ENCODE peak calls at places on chromosomes 2 and 18, in four cellular contexts. Q is K562, F is HepG2, M is H1. J is an unnamed sample.

GRCh38 chr2:177147093-177147694 is 65.4 kb upstream of the HNRNPA3 start:
- DNase-seq in Q (peak; percentile 44), F (peak; percentile 55), M (no peak), J (peak; percentile 69)

GRCh38 chr18:53698907-53699306 is 525.6 kb downstream of the MBD2 start:
- DNase-seq in Q (no peak), F (peak; percentile 33), M (no peak), J (peak; percentile 3)

GRCh38 chr2:134142903-134143302 is 111.0 kb upstream of the MGAT5 start:
- DNase-seq in Q (no peak), F (no peak), M (no peak), J (no peak)

GRCh38 chr2:230323385-230324106 is 3.4 kb upstream of the SP140L start:
- DNase-seq in Q (peak; percentile 86), F (peak; percentile 64), M (no peak), J (peak; percentile 58)

GRCh38 chr2:129748653-129749052 is 230.8 kb upstream of the RAB6C start:
- DNase-seq in Q (peak; percentile 19), F (peak; percentile 21), M (peak; percentile 19), J (peak; percentile 13)

GRCh38 chr2:1727101-1727771 is 17.1 kb downstream of the PXDN start:
- DNase-seq in Q (no peak), F (no peak), M (no peak), J (no peak)

GRCh38 chr2:68650645-68651044 is 7.3 kb downstream of the PROKR1 start:
- DNase-seq in Q (no peak), F (no peak), M (no peak), J (no peak)

GRCh38 chr2:230697676-230698075 is 15.0 kb upstream of the CAB39 start:
- DNase-seq in Q (no peak), F (no peak), M (no peak), J (no peak)

GRCh38 chr2:120066708-120067547 is 54.1 kb downstream of the EPB41L5 start:
- DNase-seq in Q (no peak), F (peak; percentile 98), M (no peak), J (peak; percentile 88)

GRCh38 chr18:3060667-3061580 is 48.0 kb upstream of the LPIN2 start:
- DNase-seq in Q (no peak), F (peak; percentile 95), M (no peak), J (no peak)

GRCh38 chr18:48468151-48468550 is 59.0 kb upstream of the ZBTB7C start:
- DNase-seq in Q (no peak), F (no peak), M (no peak), J (no peak)

GRCh38 chr2:26017464-26018183 is 16.3 kb upstream of the RAB10 start:
- DNase-seq in Q (no peak), F (no peak), M (no peak), J (no peak)
- TF ChIP-seq PHF8 in Q (no peak), F (no peak), M (no peak), J (no peak)

GRCh38 chr2:234690569-234691225 is 193.8 kb upstream of the ARL4C start:
- DNase-seq in Q (no peak), F (peak; percentile 42), M (no peak), J (no peak)
- TF ChIP-seq PHF8 in Q (no peak), F (no peak), M (no peak), J (no peak)

GRCh38 chr2:172285760-172286159 is 141.6 kb upstream of the ITGA6 start:
- DNase-seq in Q (no peak), F (no peak), M (no peak), J (no peak)

GRCh38 chr2:172282944-172283343 is 144.4 kb upstream of the ITGA6 start:
- DNase-seq in Q (no peak), F (no peak), M (no peak), J (no peak)

GRCh38 chr2:172283476-172283875 is 143.9 kb upstream of the ITGA6 start:
- DNase-seq in Q (no peak), F (no peak), M (no peak), J (no peak)

GRCh38 chr2:172284209-172284608 is 143.2 kb upstream of the ITGA6 start:
- DNase-seq in Q (no peak), F (no peak), M (no peak), J (no peak)

DNA sequence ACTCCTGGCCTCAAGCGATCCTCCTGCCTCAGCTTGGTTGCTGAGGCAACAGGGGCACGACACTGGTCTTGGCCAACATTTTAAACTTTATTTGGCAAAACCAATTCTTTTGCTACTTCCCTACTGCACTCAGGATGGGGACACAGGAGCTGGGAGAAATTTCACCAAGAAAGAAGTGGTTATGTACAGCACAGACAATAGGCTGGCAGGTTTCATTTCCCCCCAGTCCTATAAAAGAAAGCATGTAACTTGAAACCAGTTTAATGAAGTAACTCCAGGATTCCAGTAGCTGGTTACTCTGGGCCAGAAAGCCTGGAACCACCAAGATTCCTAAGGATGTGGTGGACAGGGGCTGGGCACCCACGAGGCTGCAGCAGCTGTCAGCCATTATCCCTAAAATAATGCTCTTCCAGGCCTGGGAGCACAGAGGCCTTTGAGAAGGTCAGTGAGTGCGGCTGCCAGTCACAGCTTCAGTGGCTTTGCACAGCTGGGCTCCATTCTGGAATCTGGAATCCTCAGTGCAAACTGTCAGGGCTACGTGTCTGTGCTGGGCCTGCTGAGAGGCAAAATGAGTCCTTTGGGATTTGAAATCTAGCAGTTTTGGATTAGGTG is 142.3 kb upstream of the ITGA6 start:
- DNase-seq in Q (no peak), F (no peak), M (no peak), J (no peak)
- TF ChIP-seq PHF8 in Q (no peak), F (no peak), M (no peak), J (no peak)

GRCh38 chr2:11985817-11986566 is 239.6 kb downstream of the LPIN1 start:
- DNase-seq in Q (no peak), F (no peak), M (no peak), J (no peak)
- TF ChIP-seq PHF8 in Q (no peak), F (no peak), M (no peak), J (no peak)

DNA sequence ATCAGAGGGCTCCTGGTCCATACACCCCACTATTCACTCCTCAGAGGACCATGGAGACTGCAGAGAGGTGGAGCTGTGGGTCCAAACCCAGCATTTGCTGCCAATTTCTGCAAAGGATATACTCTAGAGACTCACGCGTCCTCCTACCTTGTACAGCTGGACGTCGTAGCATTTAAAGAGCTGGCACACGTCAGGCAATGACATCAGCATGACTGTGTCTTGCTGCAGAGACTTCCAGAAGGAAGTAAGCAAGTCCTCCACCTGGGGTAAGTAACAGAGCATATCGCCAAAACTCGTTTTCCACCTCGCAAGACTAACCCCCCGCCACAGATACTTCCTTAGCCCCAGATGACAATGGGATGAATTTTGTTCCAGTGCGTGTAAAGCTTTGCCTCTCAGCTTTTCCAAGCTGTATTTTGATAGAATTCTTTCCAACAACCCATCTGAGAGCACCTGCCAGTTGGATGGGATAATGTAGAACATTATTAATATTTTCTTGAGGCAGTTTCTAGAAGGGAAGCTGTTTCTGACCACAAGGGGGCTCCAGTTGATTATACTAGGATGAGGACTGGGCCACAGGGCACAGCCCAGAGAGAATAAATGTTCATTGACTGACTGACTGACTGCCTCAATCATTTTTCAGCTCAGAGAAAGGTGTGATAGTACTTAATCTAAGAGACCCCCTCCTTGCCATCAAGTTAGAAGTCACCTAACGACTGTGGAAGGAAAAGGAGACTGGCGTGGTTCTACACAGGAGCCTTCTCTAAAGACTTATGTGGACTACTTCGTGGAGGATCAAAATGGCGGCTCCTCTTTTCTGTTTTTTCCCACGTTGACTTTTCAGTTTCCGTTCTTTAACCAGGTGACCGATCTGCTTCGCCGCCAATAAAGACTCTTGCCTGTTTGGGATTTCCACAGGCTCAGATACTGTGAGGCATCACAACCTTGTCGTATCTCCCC is 31.7 kb upstream of the CREG2 start:
- DNase-seq in Q (peak; percentile 67), F (peak; percentile 71), M (no peak), J (peak; percentile 70)
- TF ChIP-seq PHF8 in Q (no peak), F (no peak), M (no peak), J (no peak)

GRCh38 chr2:124024491-124025348 is at the start of gene CNTNAP5:
- DNase-seq in Q (peak; percentile 40), F (no peak), M (no peak), J (no peak)

GRCh38 chr2:124025896-124026295 is 809 bp downstream of the CNTNAP5 start:
- DNase-seq in Q (no peak), F (no peak), M (no peak), J (no peak)

GRCh38 chr2:124025349-124025720 is 248 bp downstream of the CNTNAP5 start:
- DNase-seq in Q (no peak), F (no peak), M (no peak), J (no peak)

GRCh38 chr2:124032799-124033198 is 7.7 kb downstream of the CNTNAP5 start:
- DNase-seq in Q (no peak), F (no peak), M (no peak), J (no peak)

DNA sequence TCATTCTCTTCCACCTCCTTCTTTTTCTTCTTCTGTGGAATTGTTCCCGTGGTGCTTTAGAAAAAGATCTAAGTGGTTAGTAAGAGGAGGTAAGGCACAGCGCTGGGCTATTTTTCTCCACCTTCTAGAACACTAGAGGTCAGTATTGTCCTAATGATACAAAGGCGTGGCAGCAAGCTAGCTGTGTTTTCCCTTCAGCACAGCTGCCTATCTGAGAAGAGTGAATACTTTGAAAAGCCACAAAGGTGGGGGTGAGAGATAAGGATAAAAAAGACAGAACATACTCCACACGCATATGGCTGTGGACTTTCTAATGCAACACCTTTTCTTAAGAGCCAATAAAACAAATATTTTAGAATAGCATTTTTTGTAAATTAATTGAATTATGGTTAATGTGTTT is 2.1 kb downstream of the CNTNAP5 start:
- DNase-seq in Q (peak; percentile 38), F (peak; percentile 64), M (no peak), J (peak; percentile 8)
- TF ChIP-seq PHF8 in Q (no peak), F (no peak), M (no peak), J (no peak)

GRCh38 chr2:46747297-46747818 is 168.2 kb downstream of the MCFD2 start:
- DNase-seq in Q (no peak), F (peak; percentile 84), M (no peak), J (no peak)
- TF ChIP-seq PHF8 in Q (no peak), F (no peak), M (no peak), J (no peak)